ENCODE peak calls at places on chromosomes 1 and 21, in ten cellular contexts. B is fibroblast of lung, U is tibial artery, F is breast epithelium, Z is GM23338, C is PC-3, H is lung, J is SK-N-SH, O is A549, S is colonic mucosa. E is an unnamed sample.

GRCh38 chr1:114103992-114104391 is 49.7 kb downstream of the SYT6 start:
- DNase-seq in C (no peak), H (no peak), Z (no peak), J (no peak), S (no peak), U (no peak), O (no peak), B (no peak), F (no peak), E (no peak)

GRCh38 chr1:183306317-183307042 is 111.7 kb downstream of the NMNAT2 start:
- DNase-seq in Z (peak; percentile 82), O (peak; percentile 29), H (no peak), C (peak; percentile 19), J (no peak), B (peak; percentile 21), S (no peak), U (no peak), F (no peak), E (no peak)

GRCh38 chr1:53292690-53293089 is 35.2 kb downstream of the LRP8 start:
- DNase-seq in O (no peak), J (no peak), H (no peak), S (no peak), C (no peak), F (no peak), Z (no peak), B (no peak), U (no peak), E (no peak)

GRCh38 chr1:151526735-151527520 is 13.2 kb upstream of the TUFT1 start:
- DNase-seq in U (no peak), S (no peak), F (no peak), Z (peak; percentile 20), H (no peak), J (peak; percentile 67), B (no peak), C (no peak), O (no peak), E (no peak)

GRCh38 chr1:240691521-240692338 is 79.8 kb upstream of the GREM2 start:
- DNase-seq in O (peak; percentile 63), Z (peak; percentile 80), F (no peak), S (peak; percentile 35), U (peak; percentile 42), B (peak; percentile 63), J (peak; percentile 69), C (peak; percentile 78), H (no peak), E (peak; percentile 60)

GRCh38 chr1:31476891-31477846 is 64.2 kb downstream of the SERINC2 start:
- DNase-seq in B (no peak), S (no peak), O (no peak), U (no peak), J (peak; percentile 9), F (peak; percentile 83), C (peak; percentile 77), H (no peak), Z (no peak), E (no peak)

GRCh38 chr1:241612533-241613505 is 27.4 kb downstream of the CHML start:
- DNase-seq in J (no peak), B (peak; percentile 95), C (peak; percentile 94), S (no peak), F (no peak), Z (peak; percentile 21), U (no peak), O (peak; percentile 78), H (no peak), E (no peak)

GRCh38 chr1:113390871-113391642 is 742 bp downstream of the MAGI3 start:
- DNase-seq in B (peak; percentile 25), U (peak; percentile 41), C (peak; percentile 54), J (peak; percentile 40), H (peak; percentile 48), Z (peak; percentile 65), S (peak; percentile 86), F (peak; percentile 61), O (peak; percentile 42), E (peak; percentile 41)

GRCh38 chr1:110619412-110620249 is 13.5 kb upstream of the KCNA2 start:
- DNase-seq in B (peak; percentile 64), J (peak; percentile 88), F (peak; percentile 73), S (peak; percentile 78), U (peak; percentile 77), O (peak; percentile 63), C (peak; percentile 79), H (peak; percentile 86), Z (peak; percentile 89), E (peak; percentile 73)

GRCh38 chr1:25609921-25610320 is 6.7 kb upstream of the MAN1C1 start:
- DNase-seq in J (peak; percentile 4), B (peak; percentile 49), U (no peak), H (no peak), O (no peak), C (no peak), F (no peak), S (no peak), Z (peak; percentile 66), E (no peak)

GRCh38 chr1:39173995-39174380 is 30.5 kb upstream of the MACF1 start:
- DNase-seq in H (no peak), C (no peak), O (no peak), F (no peak), J (no peak), B (no peak), U (no peak), S (no peak), Z (no peak), E (no peak)

GRCh38 chr1:245085508-245086095 is 69.2 kb upstream of the KIF26B start:
- DNase-seq in U (no peak), Z (no peak), S (no peak), O (peak; percentile 12), J (no peak), B (peak; percentile 95), C (peak; percentile 75), F (no peak), H (peak; percentile 36), E (no peak)

GRCh38 chr1:220235462-220235861 is 36.8 kb downstream of the RAB3GAP2 start:
- DNase-seq in S (no peak), F (no peak), H (no peak), J (no peak), O (peak; percentile 13), C (peak; percentile 92), B (no peak), U (no peak), Z (no peak), E (no peak)

GRCh38 chr1:199843856-199844255 is 183.7 kb upstream of the NR5A2 start:
- DNase-seq in Z (no peak), O (peak; percentile 19), S (no peak), C (no peak), F (no peak), H (no peak), B (no peak), J (no peak), U (no peak), E (no peak)

GRCh38 chr1:170669586-170670332 is 5.8 kb downstream of the PRRX1 start:
- DNase-seq in S (no peak), U (no peak), F (no peak), J (no peak), C (no peak), Z (peak; percentile 44), B (no peak), H (no peak), O (no peak), E (no peak)

DNA sequence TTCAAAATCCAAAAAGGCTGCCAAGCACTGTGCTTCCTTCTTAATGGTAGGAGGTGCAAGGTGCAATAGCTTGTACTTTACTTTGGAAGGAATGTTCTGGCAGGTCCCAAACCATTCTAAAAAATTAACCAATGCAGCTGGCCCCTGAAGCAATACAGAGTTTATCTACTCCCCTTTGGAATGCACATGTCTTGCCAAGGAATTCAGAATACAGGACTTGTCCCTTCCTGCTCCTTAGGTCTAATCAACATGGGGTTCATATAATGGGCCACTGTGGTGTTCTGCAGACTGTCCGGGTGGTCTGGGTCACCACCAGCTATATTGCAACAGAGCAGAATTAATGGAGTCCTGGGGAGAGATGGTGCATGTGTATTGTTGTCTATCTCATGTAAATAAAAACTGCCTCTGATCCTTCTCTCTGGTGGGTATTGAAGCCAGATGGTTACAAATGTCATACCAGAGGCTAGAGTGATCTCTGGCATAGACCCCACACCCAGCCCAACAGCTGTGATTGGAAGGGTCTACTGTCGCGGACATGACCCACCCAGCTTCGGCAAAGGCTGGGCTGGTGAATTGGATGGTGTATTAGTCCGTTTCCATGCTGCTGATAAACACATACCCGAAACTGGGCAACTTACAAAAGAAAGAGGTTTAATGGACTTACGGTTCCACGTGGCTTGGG is 112.8 kb downstream of the RIPK4 start:
- DNase-seq in B (peak; percentile 42), C (peak; percentile 45), H (no peak), Z (no peak), F (no peak), J (no peak), U (no peak), O (no peak), S (no peak), E (no peak)
- H3K4me3 ChIP-seq in B (no peak overlapping the region), C (no peak overlapping the region), H (no peak overlapping the region), Z (no peak overlapping the region), F (no peak overlapping the region), J (no peak overlapping the region), U (no peak overlapping the region), O (no peak overlapping the region), S (no peak overlapping the region), E (no peak overlapping the region)

GRCh38 chr1:38138498-38139233 is 92.1 kb upstream of the POU3F1 start:
- DNase-seq in H (peak; percentile 83), O (peak; percentile 73), Z (no peak), J (no peak), F (peak; percentile 77), C (peak; percentile 99), B (peak; percentile 92), S (peak; percentile 28), U (peak; percentile 82), E (no peak)
- TF ChIP-seq CTCF in H (no peak), O (no peak), Z (no peak), J (peak; percentile 29), F (peak; percentile 73), C (no peak), B (peak; percentile 13), S (no peak), U (peak; percentile 65), E (no peak)

DNA sequence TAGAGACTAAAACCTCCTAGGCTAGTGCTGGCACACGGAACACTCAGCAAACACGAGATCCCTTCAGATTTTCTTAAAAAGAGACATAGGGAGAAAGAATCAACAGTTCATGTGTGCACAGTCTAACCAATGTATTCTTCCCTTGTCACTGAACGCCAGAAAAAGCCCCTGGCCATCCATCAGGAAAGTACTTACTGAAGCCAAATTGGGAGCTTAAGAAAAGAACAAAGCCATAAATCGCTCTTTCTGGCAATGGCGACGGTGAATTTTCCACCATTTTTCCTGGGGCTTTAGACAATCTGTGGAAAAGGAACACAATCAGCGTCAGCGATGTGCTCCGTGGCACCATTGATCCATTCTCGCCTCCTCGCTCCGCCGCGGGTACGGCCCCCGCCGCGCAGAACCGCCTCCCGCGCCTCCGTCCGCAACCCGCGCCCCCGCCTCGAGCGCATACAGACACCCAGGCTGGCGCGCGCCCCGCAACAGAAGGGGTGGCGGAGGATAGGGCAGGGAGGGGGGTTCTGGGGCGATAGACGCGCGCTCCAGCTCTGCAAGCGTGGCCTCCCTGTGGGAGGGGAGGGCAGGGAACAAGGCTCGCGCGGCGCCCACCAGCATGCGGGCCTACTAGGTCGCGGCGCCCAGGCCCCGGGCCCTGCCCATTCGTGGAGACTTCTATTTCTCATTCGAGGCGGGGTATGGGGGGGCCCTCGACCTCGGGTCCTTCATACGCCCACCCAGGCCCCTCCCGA is 458 bp downstream of the PIGP start:
- DNase-seq in J (no peak), F (peak; percentile 64), O (no peak), S (peak; percentile 74), C (peak; percentile 62), H (no peak), Z (peak; percentile 67), U (peak; percentile 82), B (no peak), E (peak; percentile 82)
- H3K4me1 ChIP-seq in J (peaks cover 13% of the 10 kb centered on the region), F (no peaks in the 10 kb centered on the region), O (peaks cover 8% of the 10 kb centered on the region), S (no peaks in the 10 kb centered on the region), C (peaks cover 21% of the 10 kb centered on the region), H (peaks cover 4% of the 10 kb centered on the region), Z (peaks cover 5% of the 10 kb centered on the region), U (peaks cover 11% of the 10 kb centered on the region), B (peaks cover 4% of the 10 kb centered on the region), E (peaks cover 9% of the 10 kb centered on the region)

GRCh38 chr1:147077523-147077922 is 94.7 kb downstream of the PRKAB2 start:
- DNase-seq in F (no peak), Z (peak; percentile 31), U (no peak), H (no peak), J (peak; percentile 18), C (no peak), O (no peak), S (no peak), B (no peak), E (no peak)
- H3K4me3 ChIP-seq in F (no peak overlapping the region), Z (peak overlapping the region; percentile 60), U (no peak overlapping the region), H (no peak overlapping the region), J (no peak overlapping the region), C (no peak overlapping the region), O (no peak overlapping the region), S (no peak overlapping the region), B (no peak overlapping the region), E (no peak overlapping the region)